ENCODE peak calls at places on chromosomes 11 and 22, in nine cellular contexts. J, R, V, O, C, B, F, G and Z are unnamed samples.

GRCh38 chr11:30451642-30452041 is 128.7 kb downstream of the ARL14EP start:
- DNase-seq in F (no peak), C (no peak), V (no peak), O (no peak), R (no peak), B (no peak), G (no peak), J (no peak), Z (no peak)

GRCh38 chr11:122209619-122210377 is 93.8 kb upstream of the BLID start:
- DNase-seq in B (peak), C (no peak), V (no peak), G (no peak), O (no peak), R (peak), J (no peak), F (no peak), Z (no peak)

GRCh38 chr11:93497575-93497974 is 45.6 kb downstream of the SMCO4 start:
- DNase-seq in J (no peak), O (no peak), B (no peak), V (no peak), C (no peak), F (no peak), R (no peak), G (no peak), Z (no peak)

GRCh38 chr11:20089796-20090653 is 70.2 kb downstream of the DBX1 start:
- DNase-seq in J (no peak), F (no peak), B (no peak), R (no peak), C (no peak), V (no peak), O (no peak), G (no peak), Z (no peak)

GRCh38 chr11:119745112-119745511 is 16.1 kb upstream of the NECTIN1 start:
- DNase-seq in F (no peak), J (no peak), C (no peak), V (no peak), B (no peak), G (no peak), R (no peak), O (no peak), Z (no peak)

GRCh38 chr11:1070594-1071462 is 3.8 kb upstream of the MUC2 start:
- DNase-seq in V (no peak), J (no peak), B (no peak), C (no peak), G (no peak), F (no peak), R (no peak), O (no peak), Z (no peak)

GRCh38 chr22:19917389-19918138 is 24.0 kb upstream of the COMT start:
- DNase-seq in B (no peak), O (no peak), J (no peak), C (no peak), G (no peak), F (no peak), R (no peak), V (no peak), Z (no peak)

GRCh38 chr11:61377461-61378160 is 14.8 kb upstream of the TMEM216 start:
- DNase-seq in C (no peak), R (no peak), J (no peak), F (no peak), O (no peak), G (no peak), V (no peak), B (no peak), Z (no peak)

GRCh38 chr11:16933756-16934603 is 80.2 kb downstream of the PLEKHA7 start:
- DNase-seq in B (no peak), C (no peak), R (peak), J (no peak), F (no peak), V (no peak), O (no peak), G (no peak), Z (no peak)

GRCh38 chr22:22818861-22819855 is 68.5 kb upstream of the IGLL5 start:
- DNase-seq in R (no peak), F (no peak), O (peak), B (no peak), V (no peak), G (no peak), C (peak), J (no peak), Z (no peak)

GRCh38 chr11:115222218-115222862 is 281.9 kb downstream of the CADM1 start:
- DNase-seq in R (no peak), F (no peak), O (peak), G (no peak), C (no peak), B (no peak), V (peak), J (peak), Z (no peak)